ENCODE peak calls at places on chromosomes 7 and 10, in nine cellular contexts. M is cardiac fibroblast; F is lower leg skin; N is body of pancreas; S is BE2C; R is DMS153; V is effector CD4-positive, alpha-beta T cell; L is RPMI7951; G is ELR. C is an unnamed sample.

GRCh38 chr10:113733635-113734034 is 17.8 kb upstream of the PLEKHS1 start:
- DNase-seq in N (peak), S (no peak), F (no peak), M (no peak), G (no peak), L (no peak), R (no peak), V (no peak), C (no peak)

GRCh38 chr7:50921114-50921513 is 138.4 kb upstream of the GRB10 start:
- DNase-seq in G (no peak), V (no peak), M (no peak), S (no peak), F (no peak), N (peak), R (no peak), L (no peak), C (no peak)

GRCh38 chr10:79390551-79391229 is 43.4 kb downstream of the PPIF start:
- DNase-seq in S (no peak), V (no peak), R (no peak), M (no peak), F (no peak), L (no peak), G (no peak), N (no peak), C (no peak)

GRCh38 chr7:12888727-12889126 is 201.3 kb downstream of the ARL4A start:
- DNase-seq in G (peak), L (no peak), S (no peak), V (no peak), F (no peak), R (no peak), N (no peak), M (peak), C (peak)

GRCh38 chr7:98362517-98362916 is 38.4 kb downstream of the BAIAP2L1 start:
- DNase-seq in R (no peak), N (no peak), V (no peak), L (no peak), S (no peak), G (no peak), M (no peak), F (no peak), C (no peak)

GRCh38 chr10:71090801-71091200 is 121.6 kb upstream of the UNC5B start:
- DNase-seq in F (peak), R (no peak), N (no peak), S (no peak), M (no peak), L (no peak), V (no peak), G (no peak), C (no peak)

GRCh38 chr10:92876509-92877036 is 28.3 kb downstream of the EXOC6 start:
- DNase-seq in V (no peak), L (no peak), M (no peak), S (no peak), G (no peak), R (no peak), N (no peak), F (no peak), C (no peak)

GRCh38 chr7:48094861-48095293 is 5.8 kb downstream of the UPP1 start:
- DNase-seq in S (no peak), V (no peak), L (peak), R (no peak), G (peak), M (peak), F (no peak), N (no peak), C (peak)

GRCh38 chr10:128793726-128794655 is 667.8 kb upstream of the MKI67 start:
- DNase-seq in V (no peak), S (no peak), N (no peak), R (no peak), L (no peak), F (no peak), G (no peak), M (no peak), C (no peak)

GRCh38 chr10:36280886-36281499 is 638.9 kb upstream of the FZD8 start:
- DNase-seq in L (peak), M (no peak), F (no peak), N (no peak), V (no peak), S (no peak), G (peak), R (no peak), C (peak)

GRCh38 chr10:3397231-3397630 is 224.6 kb upstream of the PITRM1 start:
- DNase-seq in L (peak), V (no peak), R (no peak), N (no peak), F (no peak), G (peak), S (no peak), M (peak), C (peak)

GRCh38 chr10:101495324-101495925 is 92.6 kb downstream of the POLL start:
- DNase-seq in V (no peak), R (peak), M (peak), S (peak), N (no peak), F (no peak), G (peak), L (peak), C (peak)

GRCh38 chr7:71625534-71625933 is 493.6 kb downstream of the GALNT17 start:
- DNase-seq in L (no peak), F (no peak), N (no peak), V (no peak), G (no peak), S (no peak), R (no peak), M (no peak), C (no peak)

GRCh38 chr7:12025246-12025645 is 185.8 kb upstream of the TMEM106B start:
- DNase-seq in N (no peak), S (no peak), L (no peak), M (peak), G (no peak), R (no peak), F (no peak), V (no peak), C (peak)

GRCh38 chr7:158026636-158027265 is 560.9 kb downstream of the PTPRN2 start:
- DNase-seq in M (no peak), S (no peak), R (no peak), F (no peak), L (no peak), V (no peak), G (no peak), N (no peak), C (no peak)

GRCh38 chr10:127407551-127407950 is 141.6 kb upstream of the NPS start:
- DNase-seq in V (no peak), L (no peak), G (no peak), R (no peak), F (no peak), S (no peak), M (no peak), N (no peak), C (no peak)

GRCh38 chr10:116752969-116753665 is 10.8 kb upstream of the HSPA12A start:
- DNase-seq in M (no peak), V (no peak), N (no peak), G (no peak), L (peak), R (no peak), S (no peak), F (no peak), C (no peak)

GRCh38 chr7:143444785-143445184 is 1.5 kb downstream of the TAS2R60 start:
- DNase-seq in G (no peak), R (no peak), L (no peak), V (no peak), S (no peak), F (no peak), N (no peak), M (no peak), C (no peak)

GRCh38 chr7:3106353-3106752 is 62.7 kb upstream of the CARD11 start:
- DNase-seq in L (no peak), G (no peak), R (no peak), N (peak), F (no peak), V (no peak), S (no peak), M (no peak), C (no peak)

GRCh38 chr7:159099217-159099655 is 45.4 kb downstream of the VIPR2 start:
- DNase-seq in V (no peak), L (no peak), G (no peak), F (no peak), M (no peak), N (no peak), S (no peak), R (no peak), C (no peak)

GRCh38 chr7:80587538-80587937 is 50.9 kb upstream of the CD36 start:
- DNase-seq in R (no peak), N (no peak), S (no peak), V (no peak), M (no peak), L (no peak), G (no peak), F (no peak), C (no peak)

C was measured in EH.